ENCODE peak calls at places on chromosome 21, in four cellular contexts. One of them, this sample, is unnamed.
A peak's percentile ranks its signal among the peaks of the same experiment; 100 is the strongest.

GRCh38 chr21:14581902-14582457 is 35.9 kb upstream of the SAMSN1 start:
- DNase-seq in germinal center: no peak
- DNase-seq in T-helper 2 cell: no peak
- DNase-seq in central memory CD8-positive, alpha-beta T cell: no peak
- DNase-seq in this sample: no peak

GRCh38 chr21:45768011-45768740 is 124.7 kb downstream of the PCBP3 start:
- DNase-seq in germinal center: no peak
- DNase-seq in T-helper 2 cell: no peak
- DNase-seq in central memory CD8-positive, alpha-beta T cell: no peak
- DNase-seq in this sample: no peak

GRCh38 chr21:38839683-38840286 is 34.1 kb downstream of the ETS2 start:
- DNase-seq in germinal center: no peak
- DNase-seq in T-helper 2 cell: no peak
- DNase-seq in central memory CD8-positive, alpha-beta T cell: no peak
- DNase-seq in this sample: no peak

GRCh38 chr21:19844334-19844733 is 1153.9 kb upstream of the NCAM2 start:
- DNase-seq in germinal center: no peak
- DNase-seq in T-helper 2 cell: no peak
- DNase-seq in central memory CD8-positive, alpha-beta T cell: no peak
- DNase-seq in this sample: no peak

GRCh38 chr21:14383596-14384210 is 757 bp upstream of the HSPA13 start:
- DNase-seq in germinal center: no peak
- DNase-seq in T-helper 2 cell: no peak
- DNase-seq in central memory CD8-positive, alpha-beta T cell: no peak
- DNase-seq in this sample: no peak

GRCh38 chr21:26966978-26967913 is at the start of gene ADAMTS5:
- DNase-seq in germinal center: no peak
- DNase-seq in T-helper 2 cell: no peak
- DNase-seq in central memory CD8-positive, alpha-beta T cell: no peak
- DNase-seq in this sample: no peak

GRCh38 chr21:41460578-41461527 is 34.8 kb downstream of the MX1 start:
- DNase-seq in germinal center: peak; percentile 65
- DNase-seq in T-helper 2 cell: peak; percentile 19
- DNase-seq in central memory CD8-positive, alpha-beta T cell: peak; percentile 29
- DNase-seq in this sample: peak; percentile 28

GRCh38 chr21:18832950-18833349 is 429.4 kb upstream of the TMPRSS15 start:
- DNase-seq in germinal center: no peak
- DNase-seq in T-helper 2 cell: no peak
- DNase-seq in central memory CD8-positive, alpha-beta T cell: no peak
- DNase-seq in this sample: no peak

This sample was measured in T follicular helper cell.